ENCODE peak calls at places on chromosomes 5 and 9, in four cellular contexts. One of them, this sample, is unnamed. For H3K9me3, the result is how much of the 10 kb centered on the place peaks cover.

GRCh38 chr5:112573441-112573840 is 154.4 kb upstream of the EPB41L4A start:
- DNase-seq in lung: no peak
- DNase-seq in astrocyte: no peak
- DNase-seq in SK-N-SH: no peak
- DNase-seq in this sample: no peak

GRCh38 chr5:40685191-40685590 is 5.5 kb downstream of the PTGER4 start:
- DNase-seq in lung: no peak
- DNase-seq in astrocyte: no peak
- DNase-seq in SK-N-SH: no peak
- DNase-seq in this sample: no peak

GRCh38 chr5:156037151-156037909 is 289.6 kb upstream of the SGCD start:
- DNase-seq in lung: no peak
- DNase-seq in astrocyte: no peak
- DNase-seq in SK-N-SH: no peak
- DNase-seq in this sample: no peak

GRCh38 chr5:96081276-96081858 is 119.7 kb upstream of the ELL2 start:
- DNase-seq in lung: no peak
- DNase-seq in astrocyte: no peak
- DNase-seq in SK-N-SH: no peak
- DNase-seq in this sample: no peak

GRCh38 chr9:37913480-37914153 is 9.7 kb upstream of the SLC25A51 start:
- DNase-seq in lung: peak
- DNase-seq in astrocyte: no peak
- DNase-seq in SK-N-SH: peak
- DNase-seq in this sample: peak

GRCh38 chr9:121246821-121247511 is 21.0 kb upstream of the GSN start:
- DNase-seq in lung: no peak
- DNase-seq in astrocyte: peak
- DNase-seq in SK-N-SH: no peak
- DNase-seq in this sample: no peak

GRCh38 chr9:37027582-37028424 is 6.3 kb downstream of the PAX5 start:
- DNase-seq in lung: peak
- DNase-seq in astrocyte: peak
- DNase-seq in SK-N-SH: peak
- DNase-seq in this sample: peak

GRCh38 chr5:174204914-174205313 is 159.4 kb downstream of the NSG2 start:
- DNase-seq in lung: no peak
- DNase-seq in astrocyte: peak
- DNase-seq in SK-N-SH: no peak
- DNase-seq in this sample: no peak

DNA sequence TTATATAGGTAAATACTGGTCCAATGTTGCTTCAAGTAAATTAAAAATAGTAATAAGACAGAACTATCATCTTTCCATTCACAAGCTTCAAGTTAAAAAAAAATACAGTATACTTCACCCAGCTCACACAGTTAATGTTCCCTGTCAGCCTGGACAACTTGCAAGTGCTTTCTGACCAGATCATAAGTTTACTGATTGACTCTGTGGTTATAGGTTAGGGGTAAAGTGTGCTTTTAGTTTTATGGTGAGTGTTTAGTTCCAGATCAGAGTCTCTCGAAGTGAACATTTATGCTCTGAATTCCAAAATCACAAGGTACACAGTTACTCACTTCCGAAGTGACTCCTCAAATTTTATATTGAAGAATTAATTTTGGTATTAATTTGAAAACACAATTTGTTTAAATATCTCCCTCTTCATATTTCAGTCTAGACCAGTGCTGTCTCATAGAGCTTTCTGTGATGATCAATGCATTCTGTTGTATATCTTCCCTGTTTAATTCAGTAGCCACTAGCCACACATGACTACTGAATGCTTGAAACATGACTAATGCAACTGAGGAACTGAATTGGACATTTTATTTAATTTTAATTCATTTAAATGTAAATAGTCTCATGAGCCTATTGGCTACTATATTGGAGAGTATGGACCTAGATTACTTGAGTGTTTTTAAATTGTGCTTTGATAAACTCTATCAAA is 90.7 kb downstream of the MEF2C start:
- DNase-seq in lung: no peak
- DNase-seq in astrocyte: peak
- DNase-seq in SK-N-SH: no peak
- DNase-seq in this sample: no peak
- H3K27ac ChIP-seq in lung: no peak
- H3K27ac ChIP-seq in astrocyte: peak
- H3K27ac ChIP-seq in SK-N-SH: no peak
- H3K27ac ChIP-seq in this sample: no peak

DNA sequence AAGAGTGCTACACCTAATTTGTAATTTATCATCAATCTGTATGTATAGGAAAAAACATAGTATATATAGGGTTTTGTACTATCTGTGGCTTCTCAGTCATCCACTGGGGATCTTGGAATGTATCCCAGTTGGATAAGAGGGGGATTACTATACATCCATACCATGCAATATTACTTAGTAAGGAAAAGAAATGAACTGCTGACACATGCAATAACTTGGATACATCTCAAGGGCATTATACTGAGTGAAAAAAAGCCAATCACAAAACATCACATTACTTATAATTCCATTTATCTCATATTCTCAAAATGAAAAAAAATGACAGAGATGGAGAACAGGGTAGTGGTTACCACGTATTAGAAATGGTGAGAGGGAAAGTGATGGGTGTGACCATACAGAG is 108.3 kb upstream of the RGS7BP start:
- DNase-seq in lung: no peak
- DNase-seq in astrocyte: no peak
- DNase-seq in SK-N-SH: no peak
- DNase-seq in this sample: no peak
- TF ChIP-seq CTCF in lung: no peak
- TF ChIP-seq CTCF in astrocyte: no peak
- TF ChIP-seq CTCF in SK-N-SH: no peak
- TF ChIP-seq CTCF in this sample: no peak

GRCh38 chr9:40909821-40910220 is 218.7 kb downstream of the FOXD4L6 start:
- DNase-seq in lung: no peak
- DNase-seq in astrocyte: no peak
- DNase-seq in SK-N-SH: no peak
- DNase-seq in this sample: no peak
- H3K9me3 ChIP-seq in lung: half or more
- H3K9me3 ChIP-seq in astrocyte: half or more
- H3K9me3 ChIP-seq in SK-N-SH: under half
- H3K9me3 ChIP-seq in this sample: half or more

GRCh38 chr5:76299592-76299991 is 103.5 kb upstream of the IQGAP2 start:
- DNase-seq in lung: no peak
- DNase-seq in astrocyte: no peak
- DNase-seq in SK-N-SH: no peak
- DNase-seq in this sample: no peak

GRCh38 chr5:76305264-76305663 is 97.8 kb upstream of the IQGAP2 start:
- DNase-seq in lung: no peak
- DNase-seq in astrocyte: no peak
- DNase-seq in SK-N-SH: no peak
- DNase-seq in this sample: no peak

GRCh38 chr5:76298852-76299251 is 104.2 kb upstream of the IQGAP2 start:
- DNase-seq in lung: no peak
- DNase-seq in astrocyte: no peak
- DNase-seq in SK-N-SH: no peak
- DNase-seq in this sample: no peak

GRCh38 chr5:76303917-76304316 is 99.2 kb upstream of the IQGAP2 start:
- DNase-seq in lung: no peak
- DNase-seq in astrocyte: no peak
- DNase-seq in SK-N-SH: no peak
- DNase-seq in this sample: no peak
- H3K27ac ChIP-seq in lung: no peak
- H3K27ac ChIP-seq in astrocyte: no peak
- H3K27ac ChIP-seq in SK-N-SH: no peak
- H3K27ac ChIP-seq in this sample: no peak

GRCh38 chr9:70802758-70803436 is 318.5 kb downstream of the TRPM3 start:
- DNase-seq in lung: no peak
- DNase-seq in astrocyte: no peak
- DNase-seq in SK-N-SH: no peak
- DNase-seq in this sample: no peak
- TF ChIP-seq CTCF in lung: no peak
- TF ChIP-seq CTCF in astrocyte: no peak
- TF ChIP-seq CTCF in SK-N-SH: no peak
- TF ChIP-seq CTCF in this sample: no peak

DNA sequence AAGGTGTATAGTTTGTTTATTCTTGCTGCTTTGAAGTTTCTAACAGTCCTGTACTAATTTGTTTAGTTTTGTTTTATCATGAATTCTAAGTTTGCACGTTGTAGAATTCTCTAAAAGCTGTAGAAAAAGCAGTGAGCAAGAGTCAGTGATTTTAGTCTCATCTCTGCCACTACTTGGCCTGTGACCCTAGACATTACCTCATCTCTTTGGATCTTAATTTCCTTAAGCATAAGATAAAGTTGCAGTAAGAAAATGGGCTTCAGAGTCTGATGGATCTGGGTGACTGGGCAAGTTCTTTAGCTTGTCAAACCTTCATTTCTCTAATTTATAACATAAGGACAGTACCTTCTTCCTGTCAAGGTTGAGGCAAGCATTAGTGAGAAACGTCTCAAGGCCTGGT is 247.9 kb downstream of the DMRT2 start:
- DNase-seq in lung: no peak
- DNase-seq in astrocyte: no peak
- DNase-seq in SK-N-SH: no peak
- DNase-seq in this sample: no peak
- H3K9me3 ChIP-seq in lung: under half
- H3K9me3 ChIP-seq in astrocyte: under half
- H3K9me3 ChIP-seq in SK-N-SH: under half
- H3K9me3 ChIP-seq in this sample: under half

DNA sequence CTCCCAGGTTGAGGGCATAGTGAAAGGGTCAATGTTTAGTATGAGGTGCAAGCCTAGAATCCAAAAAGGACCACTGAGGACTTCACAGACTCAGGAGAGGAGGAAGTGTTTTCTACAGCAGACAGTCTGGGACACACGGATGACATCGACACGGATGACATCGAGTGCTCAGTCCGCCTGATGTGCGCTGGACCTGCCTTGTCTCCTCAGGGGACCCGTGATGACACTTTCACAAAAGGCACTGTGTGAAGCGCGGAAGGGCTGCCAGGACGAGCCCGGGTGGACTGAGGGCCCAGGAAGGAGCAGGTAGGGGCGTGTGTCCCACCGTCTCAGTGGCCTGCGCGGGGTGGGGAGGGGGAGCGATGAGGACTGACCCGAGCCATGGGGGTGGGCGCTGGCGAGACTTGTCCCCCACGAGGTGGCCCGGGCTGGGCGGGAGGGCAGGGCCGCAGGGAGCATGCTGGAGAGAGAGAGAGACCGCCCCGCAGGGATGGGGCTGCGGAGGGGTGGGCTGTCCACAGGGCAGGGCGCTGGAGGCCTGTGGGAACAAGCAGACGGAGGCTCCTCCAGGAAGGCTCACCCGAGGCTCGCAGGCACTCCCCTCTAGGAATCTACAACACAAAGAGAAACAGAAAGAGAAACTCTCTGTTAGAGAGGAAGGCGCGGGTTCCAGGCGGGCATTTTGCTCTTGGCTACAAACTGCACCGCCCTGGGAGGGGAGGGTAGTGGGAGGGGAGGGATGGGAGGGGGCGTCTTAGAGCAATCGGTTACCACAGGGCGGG is 54.9 kb downstream of the USP20 start:
- DNase-seq in lung: no peak
- DNase-seq in astrocyte: no peak
- DNase-seq in SK-N-SH: no peak
- DNase-seq in this sample: peak
- H3K27ac ChIP-seq in lung: peak
- H3K27ac ChIP-seq in astrocyte: no peak
- H3K27ac ChIP-seq in SK-N-SH: no peak
- H3K27ac ChIP-seq in this sample: peak

GRCh38 chr5:66848749-66849641 is 252.8 kb downstream of the MAST4 start:
- DNase-seq in lung: no peak
- DNase-seq in astrocyte: peak
- DNase-seq in SK-N-SH: peak
- DNase-seq in this sample: no peak
- TF ChIP-seq CTCF in lung: no peak
- TF ChIP-seq CTCF in astrocyte: no peak
- TF ChIP-seq CTCF in SK-N-SH: no peak
- TF ChIP-seq CTCF in this sample: no peak